ENCODE peak calls at places on chromosome 19, in nine cellular contexts. W, D, I, Y, T, O, S, J and Z are unnamed samples.

GRCh38 chr19:38139122-38139521 is 84.9 kb downstream of the DPF1 start:
- DNase-seq in S (no peak), J (no peak), D (no peak), O (no peak), T (no peak), W (no peak), I (no peak), Y (no peak), Z (no peak)

GRCh38 chr19:28883241-28883693 is 329.7 kb downstream of the UQCRFS1 start:
- DNase-seq in Y (no peak), T (peak; percentile 40), S (no peak), I (no peak), D (peak; percentile 23), J (no peak), W (peak; percentile 27), O (no peak), Z (no peak)

GRCh38 chr19:47863514-47863936 is 4.5 kb downstream of the TPRX2 start:
- DNase-seq in T (peak; percentile 81), Y (peak; percentile 72), D (peak; percentile 89), O (peak; percentile 63), W (peak; percentile 63), I (peak; percentile 88), S (peak; percentile 93), J (peak; percentile 52), Z (peak; percentile 81)

GRCh38 chr19:40754611-40755247 is 3.7 kb downstream of the SNRPA start:
- DNase-seq in O (no peak), T (peak; percentile 30), I (peak; percentile 79), D (no peak), Y (no peak), W (no peak), J (no peak), S (no peak), Z (no peak)

GRCh38 chr19:5480427-5480836 is 25.2 kb downstream of the ZNRF4 start:
- DNase-seq in W (peak; percentile 14), J (peak; percentile 4), Y (no peak), O (no peak), D (no peak), S (no peak), T (peak; percentile 38), I (no peak), Z (no peak)

GRCh38 chr19:45676851-45677263 is 8.8 kb downstream of the GIPR start:
- DNase-seq in I (no peak), S (peak; percentile 80), O (no peak), D (no peak), J (no peak), Y (no peak), T (no peak), W (no peak), Z (peak; percentile 74)

GRCh38 chr19:32830231-32831014 is 39.1 kb downstream of the SLC7A9 start:
- DNase-seq in I (no peak), D (no peak), J (no peak), Y (no peak), T (peak; percentile 17), O (peak; percentile 36), W (peak; percentile 39), S (no peak), Z (no peak)

GRCh38 chr19:54319049-54319448 is 6.1 kb upstream of the LILRA5 start:
- DNase-seq in I (peak; percentile 35), T (no peak), Y (no peak), O (no peak), S (no peak), D (no peak), J (no peak), W (no peak), Z (no peak)

GRCh38 chr19:39237200-39238184 is 7.3 kb downstream of the IFNL3 start:
- DNase-seq in J (no peak), T (no peak), Y (no peak), O (peak; percentile 79), D (no peak), I (peak; percentile 90), S (peak; percentile 88), W (no peak), Z (peak; percentile 32)

GRCh38 chr19:1168877-1169791 is 4.9 kb downstream of the SBNO2 start:
- DNase-seq in O (no peak), D (no peak), Y (peak; percentile 64), I (peak; percentile 89), W (peak; percentile 86), T (peak; percentile 50), S (peak; percentile 85), J (no peak), Z (no peak)

GRCh38 chr19:36103040-36103626 is 7.8 kb upstream of the OVOL3 start:
- DNase-seq in O (no peak), W (no peak), I (no peak), Y (no peak), J (no peak), T (no peak), D (no peak), S (no peak), Z (no peak)

GRCh38 chr19:51097166-51097736 is 11.0 kb downstream of the CTU1 start:
- DNase-seq in Y (peak; percentile 52), J (no peak), S (peak; percentile 92), D (peak; percentile 77), W (peak; percentile 51), T (peak; percentile 65), I (peak; percentile 68), O (peak; percentile 24), Z (peak; percentile 57)

GRCh38 chr19:51488491-51488890 is 10.2 kb downstream of the CEACAM18 start:
- DNase-seq in I (no peak), J (no peak), S (no peak), Y (no peak), T (no peak), D (no peak), O (no peak), W (no peak), Z (no peak)

GRCh38 chr19:30387311-30388115 is 15.3 kb downstream of the ZNF536 start:
- DNase-seq in T (no peak), S (no peak), D (no peak), W (no peak), Y (no peak), O (no peak), J (no peak), I (peak; percentile 23), Z (no peak)

GRCh38 chr19:13101590-13102415 is 855 bp downstream of the LYL1 start:
- DNase-seq in I (peak; percentile 49), T (no peak), S (no peak), O (no peak), W (no peak), D (no peak), J (no peak), Y (peak; percentile 24), Z (no peak)
- TF ChIP-seq CTCF in I (no peak), T (no peak), S (no peak), O (no peak), W (no peak), D (no peak), J (peak; percentile 23), Y (no peak), Z (no peak)

GRCh38 chr19:58096884-58097283 is 1.1 kb downstream of the ZSCAN18 start:
- DNase-seq in S (no peak), Y (no peak), T (no peak), O (no peak), W (no peak), I (no peak), D (no peak), J (no peak), Z (no peak)
- H3K9me3 ChIP-seq in S (peaks cover 54% of the 10 kb centered on the region), Y (no peaks in the 10 kb centered on the region), T (no peaks in the 10 kb centered on the region), O (no peaks in the 10 kb centered on the region), W (peaks cover 2% of the 10 kb centered on the region), I (no peaks in the 10 kb centered on the region), D (peaks cover 2% of the 10 kb centered on the region), J (no peaks in the 10 kb centered on the region), Z (peaks cover 20% of the 10 kb centered on the region)

DNA sequence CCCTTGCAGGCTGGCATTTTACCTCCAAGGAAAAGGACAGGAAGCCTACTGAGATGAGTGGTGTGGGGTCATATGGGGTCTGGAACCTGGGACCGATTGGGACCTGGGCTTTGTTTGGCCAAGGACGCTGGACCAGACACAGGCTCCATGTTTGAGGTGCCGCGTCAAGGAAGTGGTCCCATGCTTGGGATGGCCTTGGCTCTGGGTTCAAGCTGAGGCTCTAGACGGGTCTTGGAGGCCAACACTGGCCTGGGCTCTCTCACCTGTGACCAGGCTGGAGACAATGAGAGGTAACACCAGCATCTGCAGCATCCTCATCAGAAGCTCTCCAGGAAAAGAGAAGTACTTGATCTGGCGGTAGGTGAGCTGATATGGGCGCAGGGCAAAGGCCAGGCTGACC is 8.2 kb downstream of the SLC1A6 start:
- DNase-seq in W (no peak), I (no peak), T (no peak), S (no peak), O (no peak), Y (no peak), D (no peak), J (no peak), Z (no peak)
- H3K27me3 ChIP-seq in W (no peaks in the 10 kb centered on the region), I (no peaks in the 10 kb centered on the region), T (no peaks in the 10 kb centered on the region), S (peaks cover 25% of the 10 kb centered on the region), O (peaks cover 83% of the 10 kb centered on the region), Y (no peaks in the 10 kb centered on the region), D (no peaks in the 10 kb centered on the region), J (no peaks in the 10 kb centered on the region), Z (no peaks in the 10 kb centered on the region)

GRCh38 chr19:17997969-17998826 is 9.8 kb upstream of the ARRDC2 start:
- DNase-seq in I (no peak), S (peak; percentile 82), T (no peak), D (no peak), Y (no peak), O (no peak), W (peak; percentile 44), J (no peak), Z (no peak)
- TF ChIP-seq CTCF in I (no peak), S (peak; percentile 13), T (no peak), D (peak; percentile 37), Y (no peak), O (peak; percentile 42), W (peak; percentile 6), J (peak; percentile 86), Z (no peak)

DNA sequence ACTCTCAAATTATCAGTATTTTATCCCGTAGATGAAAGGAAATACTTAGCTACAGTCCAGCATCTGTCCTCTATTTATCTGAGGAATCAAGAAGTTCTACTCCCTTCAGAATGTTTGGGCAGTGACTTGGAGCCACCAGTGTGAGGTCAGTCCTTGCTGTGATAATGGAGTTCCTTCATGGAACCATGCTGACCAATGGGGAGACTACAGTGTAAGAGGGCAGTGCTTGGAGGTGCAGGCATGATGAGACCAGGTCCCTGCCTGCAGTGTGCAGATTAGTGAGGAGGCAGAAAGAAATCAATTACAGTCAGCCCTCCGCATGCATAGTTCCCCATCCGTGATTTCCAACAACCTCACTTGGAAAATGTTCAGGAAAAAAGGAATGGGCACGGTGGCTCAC is at the start of gene C19orf18:
- DNase-seq in O (no peak), J (no peak), W (no peak), S (no peak), Y (no peak), D (no peak), I (no peak), T (no peak), Z (no peak)
- H3K9me3 ChIP-seq in O (no peaks in the 10 kb centered on the region), J (peaks cover 53% of the 10 kb centered on the region), W (no peaks in the 10 kb centered on the region), S (peaks cover 100% of the 10 kb centered on the region), Y (no peaks in the 10 kb centered on the region), D (peaks cover 88% of the 10 kb centered on the region), I (peaks cover 9% of the 10 kb centered on the region), T (peaks cover 12% of the 10 kb centered on the region), Z (peaks cover 58% of the 10 kb centered on the region)